ENCODE peak calls at places on chromosomes 12 and 14, in eight cellular contexts. One of them, this sample, is unnamed.

GRCh38 chr14:103846569-103847438 is 571 bp downstream of the PPP1R13B start:
- DNase-seq in uterus: no peak
- DNase-seq in esophagus squamous epithelium: no peak
- DNase-seq in HCT116: no peak
- DNase-seq in A549: no peak
- DNase-seq in right lobe of liver: peak; percentile 62
- DNase-seq in tibial nerve: no peak
- DNase-seq in stomach: peak; percentile 60
- DNase-seq in this sample: no peak

GRCh38 chr14:54691525-54692260 is 124.8 kb downstream of the SAMD4A start:
- DNase-seq in stomach: peak; percentile 79
- DNase-seq in HCT116: peak; percentile 53
- DNase-seq in esophagus squamous epithelium: no peak
- DNase-seq in tibial nerve: peak; percentile 63
- DNase-seq in A549: peak; percentile 73
- DNase-seq in uterus: peak; percentile 81
- DNase-seq in right lobe of liver: peak; percentile 79
- DNase-seq in this sample: peak; percentile 56

GRCh38 chr14:77124345-77125274 is 17.0 kb downstream of the ZDHHC22 start:
- DNase-seq in right lobe of liver: peak; percentile 56
- DNase-seq in tibial nerve: peak; percentile 38
- DNase-seq in uterus: no peak
- DNase-seq in A549: peak; percentile 48
- DNase-seq in stomach: peak; percentile 72
- DNase-seq in esophagus squamous epithelium: no peak
- DNase-seq in HCT116: no peak
- DNase-seq in this sample: peak; percentile 76

GRCh38 chr12:30909088-30909688 is 17.4 kb upstream of the TSPAN11 start:
- DNase-seq in A549: no peak
- DNase-seq in stomach: no peak
- DNase-seq in esophagus squamous epithelium: no peak
- DNase-seq in tibial nerve: no peak
- DNase-seq in HCT116: no peak
- DNase-seq in right lobe of liver: no peak
- DNase-seq in uterus: no peak
- DNase-seq in this sample: no peak

GRCh38 chr14:105015905-105016304 is 5.0 kb downstream of the CDCA4 start:
- DNase-seq in uterus: no peak
- DNase-seq in A549: no peak
- DNase-seq in stomach: no peak
- DNase-seq in esophagus squamous epithelium: no peak
- DNase-seq in HCT116: no peak
- DNase-seq in right lobe of liver: no peak
- DNase-seq in tibial nerve: no peak
- DNase-seq in this sample: no peak

GRCh38 chr12:6085841-6086240 is 38.6 kb downstream of the VWF start:
- DNase-seq in uterus: no peak
- DNase-seq in HCT116: no peak
- DNase-seq in stomach: no peak
- DNase-seq in tibial nerve: no peak
- DNase-seq in right lobe of liver: no peak
- DNase-seq in A549: no peak
- DNase-seq in esophagus squamous epithelium: no peak
- DNase-seq in this sample: no peak

GRCh38 chr14:99966912-99967311 is 98.3 kb upstream of the EVL start:
- DNase-seq in uterus: peak; percentile 74
- DNase-seq in tibial nerve: no peak
- DNase-seq in A549: no peak
- DNase-seq in HCT116: no peak
- DNase-seq in stomach: no peak
- DNase-seq in esophagus squamous epithelium: no peak
- DNase-seq in right lobe of liver: no peak
- DNase-seq in this sample: no peak

GRCh38 chr12:123120452-123121166 is 30.3 kb downstream of the PITPNM2 start:
- DNase-seq in uterus: no peak
- DNase-seq in tibial nerve: no peak
- DNase-seq in HCT116: no peak
- DNase-seq in right lobe of liver: no peak
- DNase-seq in stomach: no peak
- DNase-seq in esophagus squamous epithelium: no peak
- DNase-seq in A549: no peak
- DNase-seq in this sample: peak; percentile 41

GRCh38 chr14:101224356-101225115 is 321.0 kb upstream of the RTL1 start:
- DNase-seq in right lobe of liver: no peak
- DNase-seq in stomach: no peak
- DNase-seq in HCT116: no peak
- DNase-seq in esophagus squamous epithelium: no peak
- DNase-seq in uterus: no peak
- DNase-seq in tibial nerve: no peak
- DNase-seq in A549: no peak
- DNase-seq in this sample: no peak

GRCh38 chr12:85440273-85440672 is 160.3 kb downstream of the ALX1 start:
- DNase-seq in HCT116: no peak
- DNase-seq in uterus: no peak
- DNase-seq in tibial nerve: no peak
- DNase-seq in right lobe of liver: no peak
- DNase-seq in esophagus squamous epithelium: no peak
- DNase-seq in stomach: no peak
- DNase-seq in A549: peak; percentile 26
- DNase-seq in this sample: no peak

GRCh38 chr12:64621257-64621942 is 11.1 kb downstream of the RASSF3 start:
- DNase-seq in uterus: peak; percentile 53
- DNase-seq in right lobe of liver: no peak
- DNase-seq in A549: no peak
- DNase-seq in stomach: no peak
- DNase-seq in esophagus squamous epithelium: no peak
- DNase-seq in HCT116: no peak
- DNase-seq in tibial nerve: no peak
- DNase-seq in this sample: no peak

GRCh38 chr12:64631197-64631596 is 20.9 kb downstream of the RASSF3 start:
- DNase-seq in tibial nerve: no peak
- DNase-seq in A549: no peak
- DNase-seq in HCT116: no peak
- DNase-seq in esophagus squamous epithelium: no peak
- DNase-seq in stomach: no peak
- DNase-seq in right lobe of liver: no peak
- DNase-seq in uterus: no peak
- DNase-seq in this sample: no peak

GRCh38 chr12:64624035-64624434 is 13.7 kb downstream of the RASSF3 start:
- DNase-seq in stomach: no peak
- DNase-seq in HCT116: no peak
- DNase-seq in right lobe of liver: no peak
- DNase-seq in esophagus squamous epithelium: no peak
- DNase-seq in A549: no peak
- DNase-seq in uterus: no peak
- DNase-seq in tibial nerve: no peak
- DNase-seq in this sample: no peak

GRCh38 chr12:64627781-64628180 is 17.5 kb downstream of the RASSF3 start:
- DNase-seq in tibial nerve: no peak
- DNase-seq in esophagus squamous epithelium: no peak
- DNase-seq in HCT116: no peak
- DNase-seq in stomach: no peak
- DNase-seq in A549: peak; percentile 13
- DNase-seq in right lobe of liver: no peak
- DNase-seq in uterus: no peak
- DNase-seq in this sample: no peak

DNA sequence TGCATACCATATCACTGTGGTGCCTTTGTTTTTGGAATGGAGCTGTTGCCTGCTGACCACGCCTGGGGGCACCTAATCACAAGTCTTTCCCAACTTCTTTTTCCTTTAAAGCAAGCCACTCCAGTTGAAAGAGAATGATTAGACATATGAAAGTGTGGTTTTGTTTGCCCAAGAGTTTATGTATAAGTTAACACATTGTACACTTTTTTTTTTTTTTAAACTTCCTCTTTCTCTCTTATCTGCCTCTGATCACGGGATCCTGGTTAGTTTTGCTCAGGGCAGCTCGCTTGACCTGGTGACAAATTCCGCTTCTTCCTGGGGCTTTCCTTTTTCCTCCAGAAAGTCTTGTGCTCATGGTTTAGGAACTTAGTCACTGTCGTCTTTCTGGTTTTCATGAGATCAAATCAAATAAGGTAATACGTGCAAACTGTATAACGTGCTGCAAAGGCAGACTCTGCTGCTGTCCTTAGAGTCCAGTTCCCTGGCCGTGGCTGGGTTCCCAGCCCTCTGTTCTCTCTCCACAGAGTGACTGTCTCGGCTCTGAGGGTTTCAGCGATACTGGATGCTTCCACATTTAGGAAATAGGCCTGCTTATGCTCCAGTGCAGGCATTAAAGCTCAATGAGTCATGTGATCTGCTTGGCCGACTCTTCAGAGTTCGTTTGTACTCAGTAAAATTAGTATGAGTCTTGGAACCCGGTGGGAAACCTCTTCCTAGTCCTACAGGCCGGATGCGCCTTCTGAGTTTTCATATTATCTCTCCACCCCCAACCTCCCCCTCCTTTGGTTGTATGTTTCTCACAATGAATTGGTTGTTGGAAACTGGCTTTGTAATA is 15.2 kb downstream of the RASSF3 start:
- DNase-seq in HCT116: peak; percentile 60
- DNase-seq in stomach: peak; percentile 47
- DNase-seq in A549: peak; percentile 92
- DNase-seq in esophagus squamous epithelium: no peak
- DNase-seq in uterus: peak; percentile 86
- DNase-seq in tibial nerve: no peak
- DNase-seq in right lobe of liver: peak; percentile 66
- DNase-seq in this sample: peak; percentile 59
- TF ChIP-seq POLR2A in HCT116: no peak
- TF ChIP-seq POLR2A in stomach: no peak
- TF ChIP-seq POLR2A in A549: peak; percentile 14
- TF ChIP-seq POLR2A in esophagus squamous epithelium: peak; percentile 16
- TF ChIP-seq POLR2A in uterus: peak; percentile 12
- TF ChIP-seq POLR2A in tibial nerve: no peak
- TF ChIP-seq POLR2A in right lobe of liver: peak; percentile 40
- TF ChIP-seq POLR2A in this sample: no peak

GRCh38 chr12:65229441-65229840 is 49.0 kb upstream of the MSRB3 start:
- DNase-seq in esophagus squamous epithelium: no peak
- DNase-seq in HCT116: no peak
- DNase-seq in right lobe of liver: no peak
- DNase-seq in uterus: no peak
- DNase-seq in A549: no peak
- DNase-seq in stomach: no peak
- DNase-seq in tibial nerve: no peak
- DNase-seq in this sample: no peak

GRCh38 chr12:65237153-65237552 is 41.3 kb upstream of the MSRB3 start:
- DNase-seq in uterus: no peak
- DNase-seq in tibial nerve: no peak
- DNase-seq in right lobe of liver: no peak
- DNase-seq in HCT116: no peak
- DNase-seq in esophagus squamous epithelium: no peak
- DNase-seq in A549: no peak
- DNase-seq in stomach: no peak
- DNase-seq in this sample: no peak

DNA sequence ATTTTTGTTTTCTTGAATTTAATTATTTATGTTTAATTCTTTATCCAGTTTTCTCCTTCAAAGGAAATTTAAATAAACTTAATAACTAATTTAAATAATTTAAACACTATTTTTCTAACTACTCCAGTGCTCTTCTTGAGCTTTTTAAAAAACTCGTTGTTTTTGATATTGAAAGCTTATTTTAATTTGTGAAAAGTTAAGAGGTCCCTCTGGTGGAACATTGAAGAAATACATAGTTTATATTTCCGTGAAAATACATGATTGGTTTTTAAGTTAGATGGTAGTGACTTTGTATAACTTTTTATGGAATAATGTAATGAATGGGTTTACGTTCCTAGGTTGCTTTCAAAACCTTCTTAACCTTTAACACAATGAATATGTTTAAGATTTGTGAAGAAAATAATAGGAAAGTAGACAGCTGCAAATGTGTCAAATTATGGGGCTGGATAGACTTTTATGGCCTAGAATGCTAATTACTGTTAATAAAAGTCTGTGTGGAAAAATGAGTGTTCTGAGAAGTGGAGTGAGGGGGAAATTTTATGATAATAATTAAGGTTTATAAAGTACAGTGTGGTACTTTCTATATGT is 45.9 kb upstream of the MSRB3 start:
- DNase-seq in stomach: no peak
- DNase-seq in A549: peak; percentile 22
- DNase-seq in uterus: no peak
- DNase-seq in tibial nerve: no peak
- DNase-seq in esophagus squamous epithelium: no peak
- DNase-seq in right lobe of liver: no peak
- DNase-seq in HCT116: no peak
- DNase-seq in this sample: no peak
- TF ChIP-seq CTCF in stomach: no peak
- TF ChIP-seq CTCF in A549: peak; percentile 47
- TF ChIP-seq CTCF in uterus: peak; percentile 17
- TF ChIP-seq CTCF in tibial nerve: peak; percentile 55
- TF ChIP-seq CTCF in esophagus squamous epithelium: peak; percentile 33
- TF ChIP-seq CTCF in right lobe of liver: peak; percentile 50
- TF ChIP-seq CTCF in HCT116: peak; percentile 52
- TF ChIP-seq CTCF in this sample: peak; percentile 52

GRCh38 chr12:57133916-57134315 is 5.6 kb downstream of the LRP1 start:
- DNase-seq in tibial nerve: no peak
- DNase-seq in stomach: no peak
- DNase-seq in uterus: no peak
- DNase-seq in HCT116: no peak
- DNase-seq in A549: no peak
- DNase-seq in right lobe of liver: no peak
- DNase-seq in esophagus squamous epithelium: no peak
- DNase-seq in this sample: no peak
- H3K27ac ChIP-seq in tibial nerve: peak overlapping the region; percentile 81
- H3K27ac ChIP-seq in stomach: peak overlapping the region; percentile 34
- H3K27ac ChIP-seq in uterus: peak overlapping the region; percentile 99
- H3K27ac ChIP-seq in HCT116: no peak overlapping the region
- H3K27ac ChIP-seq in A549: no peak overlapping the region
- H3K27ac ChIP-seq in right lobe of liver: peak overlapping the region; percentile 29
- H3K27ac ChIP-seq in esophagus squamous epithelium: peak overlapping the region; percentile 100
- H3K27ac ChIP-seq in this sample: peak overlapping the region; percentile 96

DNA sequence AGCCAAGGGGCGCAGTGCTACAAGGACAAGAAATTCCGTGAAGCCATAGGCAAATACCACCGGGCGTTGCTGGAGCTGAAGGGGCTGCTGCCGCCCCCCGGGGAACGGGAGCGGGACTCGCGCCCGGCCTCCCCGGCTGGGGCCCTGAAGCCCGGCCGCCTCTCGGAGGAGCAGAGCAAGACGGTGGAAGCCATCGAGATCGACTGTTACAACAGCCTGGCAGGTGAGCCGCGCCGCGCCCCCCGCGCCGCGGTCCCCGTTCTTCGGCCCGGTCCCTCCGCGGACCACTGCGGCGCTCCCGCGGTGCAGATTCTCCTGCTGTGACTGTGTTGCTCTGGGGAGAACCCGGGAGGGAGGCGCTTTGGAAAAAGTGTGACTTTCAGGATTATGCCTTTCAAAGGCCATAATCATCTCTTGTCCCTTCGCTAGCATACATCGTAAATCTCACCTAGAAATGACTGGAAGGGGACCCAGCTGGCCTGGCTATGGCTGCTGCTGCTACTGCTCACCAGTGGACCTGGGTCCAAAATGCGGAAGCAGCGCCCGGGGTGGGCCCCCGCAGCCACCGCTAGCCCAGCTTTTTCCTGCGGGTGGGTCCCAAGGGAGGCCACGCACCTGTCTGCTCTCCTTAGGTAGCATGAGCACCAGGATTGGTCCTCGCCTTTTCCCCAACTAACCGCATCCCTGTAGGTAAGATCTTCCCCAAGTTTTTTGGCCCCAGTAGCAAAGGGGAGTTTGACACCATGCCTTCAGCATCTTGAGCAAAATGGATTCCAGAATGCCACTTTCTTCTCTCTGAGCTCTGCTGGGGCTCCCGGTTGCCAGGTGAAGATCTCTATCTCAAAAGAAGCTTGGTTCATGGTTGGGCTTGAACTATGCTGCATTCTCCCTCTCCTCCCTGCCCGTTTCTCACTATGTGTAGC is 858 bp downstream of the TTC9 start:
- DNase-seq in esophagus squamous epithelium: no peak
- DNase-seq in right lobe of liver: peak; percentile 29
- DNase-seq in tibial nerve: no peak
- DNase-seq in stomach: no peak
- DNase-seq in HCT116: no peak
- DNase-seq in uterus: no peak
- DNase-seq in A549: no peak
- DNase-seq in this sample: peak; percentile 83
- TF ChIP-seq POLR2A in esophagus squamous epithelium: no peak
- TF ChIP-seq POLR2A in right lobe of liver: no peak
- TF ChIP-seq POLR2A in tibial nerve: no peak
- TF ChIP-seq POLR2A in stomach: no peak
- TF ChIP-seq POLR2A in HCT116: no peak
- TF ChIP-seq POLR2A in uterus: no peak
- TF ChIP-seq POLR2A in A549: no peak
- TF ChIP-seq POLR2A in this sample: no peak